ENCODE peak calls at places on chromosome 9, in six cellular contexts. W is GM06990, G is uterus, L is spleen, D is neural progenitor cell, Q is MCF 10A. T is an unnamed sample.

GRCh38 chr9:129176786-129177442 is 1.1 kb downstream of the IER5L start:
- DNase-seq in W (peak), G (peak), L (peak), D (peak), Q (peak), T (peak)

GRCh38 chr9:83030391-83031107 is 32.4 kb downstream of the RASEF start:
- DNase-seq in W (no peak), G (no peak), L (no peak), D (no peak), Q (no peak), T (no peak)

GRCh38 chr9:89177021-89177400 is 1.6 kb downstream of the SHC3 start:
- DNase-seq in W (no peak), G (no peak), L (no peak), D (peak), Q (no peak), T (no peak)

GRCh38 chr9:738209-738915 is 103.1 kb upstream of the DMRT1 start:
- DNase-seq in W (no peak), G (peak), L (no peak), D (no peak), Q (peak), T (no peak)

GRCh38 chr9:6564868-6565267 is 80.7 kb downstream of the GLDC start:
- DNase-seq in W (no peak), G (no peak), L (no peak), D (no peak), Q (no peak), T (no peak)

GRCh38 chr9:123929177-123929869 is 603 bp downstream of the DENND1A start:
- DNase-seq in W (peak), G (peak), L (no peak), D (peak), Q (peak), T (no peak)

GRCh38 chr9:73143606-73144328 is 7.9 kb upstream of the ANXA1 start:
- DNase-seq in W (no peak), G (no peak), L (no peak), D (no peak), Q (peak), T (no peak)

GRCh38 chr9:22103650-22104575 is 94.8 kb upstream of the CDKN2B start:
- DNase-seq in W (no peak), G (no peak), L (no peak), D (no peak), Q (no peak), T (no peak)

GRCh38 chr9:120532475-120532874 is 47.5 kb downstream of the CDK5RAP2 start:
- DNase-seq in W (no peak), G (no peak), L (no peak), D (no peak), Q (peak), T (no peak)

GRCh38 chr9:90801175-90801506 is 478 bp upstream of the SYK start:
- DNase-seq in W (no peak), G (no peak), L (no peak), D (no peak), Q (no peak), T (no peak)

GRCh38 chr9:116238225-116238624 is 84.6 kb downstream of the PAPPA start:
- DNase-seq in W (no peak), G (no peak), L (no peak), D (no peak), Q (peak), T (no peak)

GRCh38 chr9:84297162-84297821 is 43.3 kb downstream of the SLC28A3 start:
- DNase-seq in W (no peak), G (no peak), L (no peak), D (no peak), Q (no peak), T (no peak)

GRCh38 chr9:79471577-79472543 is 99.9 kb upstream of the TLE4 start:
- DNase-seq in W (no peak), G (peak), L (no peak), D (peak), Q (peak), T (no peak)

GRCh38 chr9:12718482-12719026 is 25.4 kb downstream of the TYRP1 start:
- DNase-seq in W (no peak), G (no peak), L (no peak), D (peak), Q (no peak), T (no peak)

GRCh38 chr9:112135706-112136105 is 39.4 kb downstream of the SUSD1 start:
- DNase-seq in W (no peak), G (no peak), L (no peak), D (no peak), Q (peak), T (no peak)

GRCh38 chr9:135619599-135619886 is 19.8 kb downstream of the GLT6D1 start:
- DNase-seq in W (no peak), G (no peak), L (no peak), D (no peak), Q (no peak), T (no peak)

GRCh38 chr9:13267743-13268142 is 11.7 kb downstream of the MPDZ start:
- DNase-seq in W (no peak), G (no peak), L (no peak), D (no peak), Q (peak), T (no peak)

GRCh38 chr9:121731919-121732318 is 80.5 kb downstream of the DAB2IP start:
- DNase-seq in W (no peak), G (no peak), L (no peak), D (no peak), Q (no peak), T (no peak)

GRCh38 chr9:121728916-121729315 is 77.5 kb downstream of the DAB2IP start:
- DNase-seq in W (no peak), G (no peak), L (no peak), D (no peak), Q (no peak), T (no peak)

GRCh38 chr9:121729769-121730168 is 78.3 kb downstream of the DAB2IP start:
- DNase-seq in W (no peak), G (no peak), L (no peak), D (no peak), Q (no peak), T (no peak)

GRCh38 chr9:121731090-121731489 is 79.7 kb downstream of the DAB2IP start:
- DNase-seq in W (no peak), G (no peak), L (no peak), D (no peak), Q (no peak), T (no peak)

GRCh38 chr9:121730188-121730587 is 78.8 kb downstream of the DAB2IP start:
- DNase-seq in W (no peak), G (no peak), L (no peak), D (no peak), Q (no peak), T (no peak)
- TF ChIP-seq CTCF in W (no peak), G (no peak), L (no peak), D (no peak), Q (no peak), T (no peak)

GRCh38 chr9:36141288-36141687 is 4.8 kb downstream of the GLIPR2 start:
- DNase-seq in W (no peak), G (peak), L (peak), D (peak), Q (peak), T (no peak)
- TF ChIP-seq CTCF in W (no peak), G (peak), L (no peak), D (peak), Q (peak), T (peak)

DNA sequence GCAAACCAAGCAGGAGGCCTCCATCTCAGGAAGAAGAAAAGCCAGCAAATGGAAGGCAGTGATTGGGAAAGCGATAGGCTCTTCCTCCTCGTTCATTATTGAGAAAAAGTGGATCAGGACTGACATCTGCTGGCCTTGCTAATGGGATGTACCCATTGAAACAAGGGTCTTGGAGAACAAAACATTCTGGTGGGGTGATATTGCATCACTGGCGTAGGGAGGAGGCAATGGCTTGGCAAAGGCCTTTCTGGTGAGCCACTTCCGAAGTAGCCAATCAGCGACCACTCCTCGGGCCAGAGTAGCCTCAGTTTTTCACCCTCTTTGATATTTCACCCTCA is 86.7 kb upstream of the NFIB start:
- DNase-seq in W (no peak), G (peak), L (no peak), D (peak), Q (peak), T (no peak)
- TF ChIP-seq CTCF in W (no peak), G (peak), L (peak), D (peak), Q (peak), T (peak)

DNA sequence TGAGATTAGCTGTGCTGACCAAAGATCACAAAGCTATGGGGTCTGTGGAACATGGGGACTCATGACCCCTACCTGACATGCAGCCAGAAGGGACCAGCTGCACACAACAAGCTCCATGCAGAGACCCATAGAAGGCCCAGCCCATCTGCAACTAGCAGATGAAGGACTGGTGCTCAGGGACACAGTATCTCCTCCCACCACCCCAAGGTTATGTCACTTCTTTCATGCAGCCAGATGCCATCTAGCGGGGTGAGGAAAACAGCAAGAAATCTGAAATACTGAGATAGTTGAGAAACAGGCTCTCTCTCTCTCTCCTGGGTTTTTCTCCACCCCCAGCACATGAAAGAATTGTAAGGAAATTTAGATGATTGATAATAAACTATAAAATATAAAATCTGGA is 161.3 kb upstream of the DAPK1 start:
- DNase-seq in W (no peak), G (no peak), L (no peak), D (no peak), Q (peak), T (no peak)
- TF ChIP-seq CTCF in W (peak), G (no peak), L (no peak), D (no peak), Q (no peak), T (no peak)

GRCh38 chr9:117415584-117415937 is 704 bp upstream of the ASTN2 start:
- DNase-seq in W (no peak), G (no peak), L (no peak), D (peak), Q (no peak), T (no peak)

GRCh38 chr9:117413346-117414219 is 1.3 kb downstream of the ASTN2 start:
- DNase-seq in W (peak), G (no peak), L (no peak), D (peak), Q (no peak), T (peak)

GRCh38 chr9:117412841-117413240 is 2.0 kb downstream of the ASTN2 start:
- DNase-seq in W (peak), G (no peak), L (no peak), D (peak), Q (no peak), T (no peak)

GRCh38 chr9:117414906-117415583 is at the start of gene ASTN2:
- DNase-seq in W (peak), G (no peak), L (no peak), D (peak), Q (no peak), T (peak)

DNA sequence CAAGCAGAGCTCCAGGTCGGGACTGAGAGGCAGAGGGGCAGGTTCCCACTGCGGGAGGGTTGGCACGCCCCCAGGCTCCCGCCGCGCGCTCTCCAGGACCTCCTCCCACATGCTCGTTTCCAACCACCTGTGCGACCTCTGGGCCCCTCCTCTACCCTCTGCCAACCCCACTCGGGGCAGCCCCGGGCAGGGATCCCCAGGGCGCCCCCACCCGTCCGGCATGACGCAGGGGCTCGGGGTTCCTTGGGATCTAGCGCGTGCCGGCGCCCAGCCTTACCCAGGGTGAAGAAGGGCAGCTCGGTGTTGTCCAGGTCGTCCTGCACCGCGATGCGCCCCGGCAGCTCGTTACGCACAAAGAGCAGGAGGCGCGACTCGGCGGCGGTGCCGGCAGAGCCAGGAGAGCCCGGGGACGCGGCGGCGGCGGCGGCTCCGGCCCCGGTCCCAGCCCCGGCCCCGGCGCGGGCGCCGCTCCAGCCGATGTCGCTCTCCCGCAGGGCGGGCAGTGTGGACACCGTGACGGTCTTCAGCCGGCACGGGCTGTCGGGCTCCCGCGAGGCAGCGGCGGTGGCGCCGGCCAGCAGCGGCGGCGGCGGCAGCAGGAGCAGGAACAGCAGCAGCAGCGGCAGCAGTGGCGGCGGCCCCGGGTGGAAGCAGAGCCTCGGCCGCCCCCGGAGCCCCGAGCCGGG is 494 bp downstream of the ASTN2 start:
- DNase-seq in W (peak), G (no peak), L (no peak), D (peak), Q (no peak), T (peak)
- TF ChIP-seq CTCF in W (peak), G (no peak), L (no peak), D (peak), Q (no peak), T (peak)